ENCODE peak calls at places on chromosomes 6 and 20, in eight cellular contexts. Z is GM04503; W is stimulated activated CD4-positive, alpha-beta T cell treated with anti-CD3 and anti-CD28 coated beads, Interleukin-4, amount 100 ng/mL, for 24 hours; G is activated CD8-positive, alpha-beta T cell treated with anti-CD3 and anti-CD28 coated beads for 36 hours; H is testis; Q is activated CD8-positive, alpha-beta memory T cell treated with anti-CD3 and anti-CD28 coated beads for 1 hour; B is fibroblast of the aortic adventitia; J is RKO. O is an unnamed sample.

GRCh38 chr6:142152731-142153130 is 5.7 kb downstream of the VTA1 start:
- DNase-seq in W (no peak), G (no peak), B (peak; percentile 73), J (peak; percentile 40), Z (peak; percentile 46), H (no peak), Q (no peak), O (no peak)

GRCh38 chr6:30847421-30847970 is 36.8 kb upstream of the DDR1 start:
- DNase-seq in H (no peak), W (no peak), J (no peak), B (no peak), Q (no peak), G (no peak), Z (no peak), O (no peak)

GRCh38 chr6:6863957-6864639 is 243.7 kb upstream of the RREB1 start:
- DNase-seq in B (no peak), Z (no peak), G (no peak), H (no peak), W (no peak), J (no peak), Q (no peak), O (no peak)

GRCh38 chr6:170173416-170173990 is 117.4 kb downstream of the DLL1 start:
- DNase-seq in W (no peak), Z (no peak), J (no peak), G (no peak), B (no peak), Q (no peak), H (peak; percentile 13), O (no peak)

GRCh38 chr6:14596410-14596809 is 478.8 kb downstream of the CD83 start:
- DNase-seq in G (peak; percentile 42), H (no peak), W (peak; percentile 7), Z (no peak), B (peak; percentile 19), Q (no peak), J (peak; percentile 4), O (peak; percentile 9)

GRCh38 chr6:48990746-48991145 is 472.3 kb downstream of the MMUT start:
- DNase-seq in Q (no peak), W (no peak), H (no peak), Z (no peak), B (no peak), J (no peak), G (no peak), O (no peak)

GRCh38 chr6:11364971-11365397 is 132.5 kb upstream of the NEDD9 start:
- DNase-seq in H (no peak), J (no peak), B (no peak), G (no peak), W (no peak), Q (no peak), Z (no peak), O (no peak)

GRCh38 chr20:36823126-36823525 is 49.6 kb upstream of the DSN1 start:
- DNase-seq in Q (no peak), H (peak; percentile 70), W (no peak), J (no peak), G (no peak), Z (no peak), B (no peak), O (no peak)

GRCh38 chr6:40500227-40500626 is 86.9 kb downstream of the LRFN2 start:
- DNase-seq in Q (no peak), Z (no peak), J (no peak), W (no peak), B (no peak), H (no peak), G (no peak), O (no peak)

GRCh38 chr6:52454556-52454955 is 34.4 kb downstream of the EFHC1 start:
- DNase-seq in J (no peak), H (no peak), G (no peak), B (peak; percentile 20), W (no peak), Z (no peak), Q (no peak), O (no peak)

GRCh38 chr6:23656257-23656731 is 469.7 kb upstream of the NRSN1 start:
- DNase-seq in Z (no peak), J (no peak), G (no peak), H (no peak), W (no peak), B (no peak), Q (no peak), O (no peak)

GRCh38 chr6:38552136-38552535 is 87.6 kb downstream of the BTBD9 start:
- DNase-seq in W (no peak), H (no peak), G (no peak), Q (no peak), B (no peak), J (no peak), Z (no peak), O (no peak)

GRCh38 chr20:11917663-11918062 is at the start of gene BTBD3:
- DNase-seq in Q (no peak), G (no peak), J (peak; percentile 11), W (no peak), H (peak; percentile 80), Z (peak; percentile 6), B (peak; percentile 78), O (no peak)

GRCh38 chr6:160348552-160349441 is 619 bp downstream of the SLC22A3 start:
- DNase-seq in W (no peak), J (no peak), Q (no peak), H (peak; percentile 32), Z (no peak), G (peak; percentile 6), B (peak; percentile 17), O (no peak)

GRCh38 chr6:10424005-10424404 is 9.1 kb upstream of the TFAP2A start:
- DNase-seq in J (no peak), H (no peak), G (no peak), Z (no peak), Q (no peak), B (no peak), W (no peak), O (no peak)

GRCh38 chr6:124881898-124882579 is 80.2 kb upstream of the RNF217 start:
- DNase-seq in H (no peak), B (peak; percentile 63), Z (no peak), J (no peak), G (no peak), Q (no peak), W (no peak), O (no peak)

GRCh38 chr6:155980014-155980413 is 524.4 kb upstream of the NOX3 start:
- DNase-seq in W (no peak), J (no peak), B (no peak), Q (no peak), Z (no peak), H (no peak), G (no peak), O (no peak)

GRCh38 chr6:166029506-166029905 is 138.1 kb downstream of the TBXT start:
- DNase-seq in W (no peak), Q (no peak), Z (no peak), B (no peak), G (no peak), J (no peak), H (no peak), O (no peak)

GRCh38 chr6:84249724-84250123 is 22.3 kb upstream of the CEP162 start:
- DNase-seq in Q (no peak), G (no peak), H (no peak), J (peak; percentile 10), W (no peak), Z (no peak), B (peak; percentile 4), O (no peak)

GRCh38 chr6:66086532-66086931 is 379.5 kb upstream of the EYS start:
- DNase-seq in W (no peak), B (no peak), Z (no peak), G (no peak), Q (no peak), J (no peak), H (no peak), O (no peak)

GRCh38 chr6:118403036-118403435 is 145.1 kb upstream of the PLN start:
- DNase-seq in G (no peak), B (no peak), W (no peak), Q (no peak), Z (no peak), H (no peak), J (no peak), O (no peak)

GRCh38 chr20:51122931-51123658 is 100.2 kb upstream of the KCNG1 start:
- DNase-seq in W (peak; percentile 14), B (no peak), Q (no peak), H (no peak), Z (no peak), J (no peak), G (peak; percentile 63), O (no peak)

GRCh38 chr6:19705606-19706005 is 131.6 kb upstream of the ID4 start:
- DNase-seq in B (no peak), W (no peak), Z (no peak), Q (no peak), J (no peak), G (no peak), H (no peak), O (no peak)